ENCODE peak calls at places on chromosomes 2 and 18, in seven cellular contexts. E is esophagus muscularis mucosa, F is body of pancreas, K is tibial nerve, L is A549, Z is upper lobe of left lung, N is esophagus squamous epithelium. V is an unnamed sample.

GRCh38 chr18:22848618-22849017 is 84.5 kb upstream of the RBBP8 start:
- DNase-seq in L (no peak), F (peak; percentile 30), K (no peak), N (no peak), E (no peak), Z (peak; percentile 26), V (no peak)

GRCh38 chr2:109644571-109645275 is 30.6 kb downstream of the SOWAHC start:
- DNase-seq in K (no peak), N (no peak), F (peak; percentile 87), Z (peak; percentile 40), E (no peak), L (peak; percentile 28), V (peak; percentile 53)

GRCh38 chr18:64287926-64288325 is 139.0 kb upstream of the LINC00305 start:
- DNase-seq in L (no peak), K (no peak), N (no peak), Z (no peak), E (no peak), F (no peak), V (no peak)

GRCh38 chr2:127400897-127401756 is 13.4 kb upstream of the MAP3K2 start:
- DNase-seq in N (no peak), K (no peak), Z (no peak), L (peak; percentile 82), E (peak; percentile 84), F (no peak), V (peak; percentile 93)

GRCh38 chr2:241770936-241771285 is 5.7 kb upstream of the GAL3ST2 start:
- DNase-seq in K (no peak), Z (no peak), F (no peak), L (no peak), E (no peak), N (no peak), V (no peak)

GRCh38 chr18:77055429-77056310 is 76.9 kb downstream of the MBP start:
- DNase-seq in K (no peak), F (no peak), Z (peak; percentile 66), N (no peak), L (no peak), E (no peak), V (peak; percentile 81)

GRCh38 chr2:119537792-119538191 is 6.5 kb upstream of the CFAP221 start:
- DNase-seq in L (no peak), Z (no peak), E (no peak), K (no peak), N (no peak), F (no peak), V (no peak)

GRCh38 chr2:235724964-235725603 is 231.2 kb downstream of the AGAP1 start:
- DNase-seq in F (peak; percentile 77), N (no peak), K (peak; percentile 52), L (no peak), Z (no peak), E (no peak), V (no peak)

GRCh38 chr2:74806355-74806839 is 27.5 kb upstream of the HK2 start:
- DNase-seq in K (no peak), E (peak; percentile 37), F (no peak), N (no peak), L (no peak), Z (no peak), V (peak; percentile 52)

GRCh38 chr2:106030287-106031268 is 163.5 kb downstream of the UXS1 start:
- DNase-seq in Z (peak; percentile 32), K (no peak), E (no peak), F (peak; percentile 27), N (no peak), L (peak; percentile 36), V (no peak)

GRCh38 chr18:55199291-55199963 is 240.2 kb upstream of the CCDC68 start:
- DNase-seq in K (no peak), N (no peak), E (peak; percentile 39), F (no peak), Z (no peak), L (no peak), V (no peak)

GRCh38 chr2:23850564-23851256 is 76.2 kb downstream of the ATAD2B start:
- DNase-seq in F (no peak), N (no peak), E (no peak), K (no peak), Z (no peak), L (no peak), V (no peak)

GRCh38 chr2:239666053-239666854 is 265.4 kb upstream of the HDAC4 start:
- DNase-seq in Z (no peak), E (peak; percentile 78), L (no peak), F (no peak), K (no peak), N (no peak), V (no peak)

GRCh38 chr18:39966275-39966674 is 1988.8 kb upstream of the PIK3C3 start:
- DNase-seq in N (no peak), F (no peak), Z (no peak), L (no peak), E (no peak), K (no peak), V (no peak)

GRCh38 chr2:133053541-133053940 is 383.5 kb upstream of the LYPD1 start:
- DNase-seq in K (no peak), F (no peak), Z (no peak), E (no peak), N (no peak), L (no peak), V (no peak)

GRCh38 chr2:83191316-83191715 is 1267.8 kb downstream of the SUCLG1 start:
- DNase-seq in N (no peak), L (no peak), F (no peak), K (no peak), Z (no peak), E (no peak), V (no peak)

GRCh38 chr2:240155080-240156025 is 14.9 kb upstream of the OTOS start:
- DNase-seq in N (no peak), F (no peak), L (no peak), K (no peak), Z (no peak), E (no peak), V (peak; percentile 20)

GRCh38 chr2:142119347-142119746 is 11.5 kb downstream of the LRP1B start:
- DNase-seq in L (no peak), E (no peak), K (no peak), Z (no peak), N (no peak), F (no peak), V (no peak)

GRCh38 chr2:237194906-237195305 is 109.2 kb downstream of the COPS8 start:
- DNase-seq in Z (no peak), F (no peak), E (peak; percentile 87), N (no peak), K (no peak), L (no peak), V (no peak)

GRCh38 chr2:173472112-173472511 is 117.4 kb downstream of the CDCA7 start:
- DNase-seq in N (no peak), E (peak; percentile 70), Z (no peak), L (no peak), F (no peak), K (no peak), V (no peak)

DNA sequence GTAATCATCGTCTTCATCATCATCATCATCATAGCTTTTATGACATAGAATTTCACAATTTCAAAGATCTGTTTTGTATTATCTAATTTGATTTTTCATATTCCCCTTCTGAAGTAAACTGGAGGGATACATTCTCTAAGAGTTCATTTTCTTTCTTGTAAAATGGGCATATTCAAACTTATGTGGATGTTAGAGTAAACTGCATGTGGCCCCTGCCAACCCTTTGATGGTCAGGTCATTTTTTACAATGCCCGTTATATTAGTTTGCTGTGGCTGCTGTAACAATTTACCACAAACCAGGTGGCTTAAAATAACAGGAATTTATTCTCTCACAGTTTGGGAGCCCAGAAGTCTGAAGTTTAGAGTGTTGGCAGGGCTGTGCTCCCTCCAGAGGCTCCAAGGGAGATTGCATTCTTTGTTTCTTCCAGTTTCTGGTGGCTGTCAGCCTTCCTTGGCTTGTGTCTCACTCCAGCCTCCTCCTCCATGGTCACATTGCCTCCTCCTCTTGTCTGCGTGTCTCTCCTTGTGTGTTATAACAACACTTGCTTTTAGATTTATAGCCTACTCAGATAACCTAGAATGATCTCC is 127.5 kb upstream of the MMADHC start:
- DNase-seq in N (no peak), F (no peak), L (peak; percentile 54), Z (no peak), K (no peak), E (no peak), V (no peak)
- TF ChIP-seq CTCF in N (no peak), F (peak; percentile 18), L (peak; percentile 51), Z (no peak), K (peak; percentile 17), E (no peak), V (no peak)

DNA sequence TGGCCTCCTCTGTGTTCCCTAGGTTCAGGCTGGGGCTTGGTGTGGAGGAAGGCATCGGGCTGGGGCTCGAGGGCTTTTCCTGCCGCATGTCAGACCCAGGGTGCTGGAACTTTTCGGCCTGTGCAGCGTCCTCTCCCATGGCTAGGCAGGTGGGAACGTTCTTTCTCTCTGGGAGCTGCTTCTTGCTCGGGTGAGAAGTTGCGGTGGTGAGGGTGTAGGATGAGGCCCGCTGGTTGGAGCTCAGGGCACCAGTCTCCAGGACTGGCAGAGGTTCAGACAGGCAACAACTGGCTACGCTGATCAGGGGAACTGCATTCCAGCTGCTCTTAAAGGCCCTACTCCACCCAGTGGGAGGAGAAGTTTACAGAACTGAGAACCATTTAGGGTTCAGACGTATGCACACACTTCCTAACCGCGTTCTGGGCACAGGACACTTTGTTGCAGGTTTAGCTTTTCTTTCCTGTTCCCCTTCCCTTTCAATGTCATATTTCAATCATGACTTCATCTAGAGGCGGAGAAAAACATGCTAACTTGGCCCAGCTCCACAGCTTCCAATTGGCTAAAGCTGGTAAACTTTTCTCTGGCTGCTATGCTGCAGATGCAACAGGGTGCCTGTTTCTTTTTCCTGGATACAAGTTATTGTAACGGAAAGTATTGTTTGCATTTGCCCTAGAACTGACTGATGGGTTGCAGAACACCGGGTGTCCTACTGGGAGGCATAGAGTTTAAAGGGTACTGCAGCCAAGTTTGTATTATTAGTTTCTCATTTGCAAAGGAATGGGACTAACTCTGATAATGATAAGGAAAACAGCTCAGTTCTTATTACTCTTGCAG is at the start of gene CAVIN2:
- DNase-seq in N (no peak), Z (peak; percentile 85), K (no peak), F (peak; percentile 58), L (peak; percentile 77), E (no peak), V (peak; percentile 52)
- TF ChIP-seq POLR2A in N (peak; percentile 88), Z (no peak), K (no peak), F (peak; percentile 50), L (peak; percentile 35), E (no peak), V (no peak)

DNA sequence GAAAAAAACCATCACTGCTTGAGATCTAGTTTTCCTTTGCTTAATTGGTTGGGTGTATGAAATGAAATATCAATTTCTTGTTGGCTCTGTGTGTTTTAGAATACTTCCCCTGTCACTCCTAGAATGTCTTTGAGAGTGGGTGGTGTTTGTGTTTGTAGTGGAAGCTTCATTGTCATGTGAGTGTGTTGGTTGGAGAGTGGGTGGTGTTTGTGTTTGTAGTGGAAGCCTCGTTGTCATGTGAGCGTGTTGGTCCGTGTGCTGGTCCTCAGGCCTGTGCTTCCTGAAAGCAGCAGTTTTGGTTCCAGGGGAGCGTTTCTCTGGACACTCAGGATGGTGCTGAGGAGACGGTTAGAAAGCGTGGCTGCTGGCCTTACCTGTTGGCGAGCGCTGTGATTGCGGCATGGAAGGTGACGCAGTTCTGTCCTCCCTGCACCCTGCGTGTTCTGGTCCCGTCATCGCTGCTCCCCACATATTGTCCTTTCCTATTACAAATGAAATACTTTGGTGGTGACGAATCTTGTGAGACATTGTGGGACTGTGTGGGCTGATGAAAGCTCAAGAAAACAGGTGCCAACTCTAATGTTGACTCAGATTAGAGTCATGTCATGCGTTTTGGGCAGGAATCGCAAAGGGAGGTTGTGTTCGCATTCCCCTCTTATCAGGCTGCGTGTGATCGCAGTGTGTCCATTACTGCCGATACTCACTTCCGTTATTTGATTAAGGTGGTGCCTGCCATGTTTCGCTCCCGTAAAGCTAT is 12.5 kb downstream of the ASB1 start:
- DNase-seq in K (no peak), F (peak; percentile 36), N (no peak), L (peak; percentile 91), Z (no peak), E (no peak), V (no peak)
- H3K27ac ChIP-seq in K (peak overlapping the region; percentile 60), F (no peak overlapping the region), N (peak overlapping the region; percentile 24), L (peak overlapping the region; percentile 87), Z (no peak overlapping the region), E (peak overlapping the region; percentile 11), V (no peak overlapping the region)

GRCh38 chr2:159088906-159089305 is 120.5 kb downstream of the TANC1 start:
- DNase-seq in L (no peak), Z (no peak), E (no peak), F (no peak), K (no peak), N (no peak), V (no peak)
- TF ChIP-seq CTCF in L (no peak), Z (no peak), E (no peak), F (no peak), K (no peak), N (no peak), V (no peak)